ENCODE peak calls at places on chromosome X, in eight cellular contexts. M is amniotic epithelial cell; T is activated CD4-positive, alpha-beta T cell treated with anti-CD3 and anti-CD28 coated beads for 36 hours; P is MCF 10A; V is activated CD8-positive, alpha-beta memory T cell treated with anti-CD3 and anti-CD28 coated beads for 1 hour; Y is mammary epithelial cell; A is activated T-cell treated with anti-CD3 and anti-CD28 coated beads, Interleukin-2, amount 50 U/mL, for 48 hours; G is lung microvascular endothelial cell. D is an unnamed sample.

GRCh38 chrX:134931550-134931949 is 59.2 kb upstream of the SMIM10 start:
- DNase-seq in M (peak; percentile 34), T (no peak), P (no peak), V (no peak), Y (no peak), A (no peak), G (no peak), D (no peak)

GRCh38 chrX:132818638-132819037 is 139.8 kb downstream of the HS6ST2 start:
- DNase-seq in M (no peak), T (no peak), P (no peak), V (no peak), Y (no peak), A (no peak), G (no peak), D (no peak)

GRCh38 chrX:112961981-112962380 is 121.3 kb upstream of the AMOT start:
- DNase-seq in M (no peak), T (no peak), P (no peak), V (no peak), Y (no peak), A (no peak), G (no peak), D (no peak)

GRCh38 chrX:56785442-56785841 is 56.4 kb downstream of the NBDY start:
- DNase-seq in M (no peak), T (no peak), P (no peak), V (no peak), Y (no peak), A (peak; percentile 13), G (no peak), D (no peak)

GRCh38 chrX:154313147-154313546 is 17.6 kb downstream of the TKTL1 start:
- DNase-seq in M (no peak), T (peak; percentile 64), P (no peak), V (no peak), Y (no peak), A (peak; percentile 37), G (no peak), D (no peak)

GRCh38 chrX:69221239-69222102 is 56.2 kb upstream of the PJA1 start:
- DNase-seq in M (no peak), T (no peak), P (no peak), V (no peak), Y (no peak), A (no peak), G (no peak), D (no peak)

GRCh38 chrX:72255445-72255844 is 16.6 kb upstream of the ERCC6L start:
- DNase-seq in M (no peak), T (peak; percentile 13), P (no peak), V (no peak), Y (no peak), A (no peak), G (no peak), D (no peak)

GRCh38 chrX:110145854-110146253 is 142.9 kb downstream of the TMEM164 start:
- DNase-seq in M (no peak), T (peak; percentile 44), P (peak; percentile 46), V (no peak), Y (peak; percentile 7), A (no peak), G (peak; percentile 47), D (no peak)

GRCh38 chrX:111447298-111447697 is 35.3 kb upstream of the DCX start:
- DNase-seq in M (peak; percentile 10), T (peak; percentile 21), P (peak; percentile 39), V (no peak), Y (no peak), A (peak; percentile 20), G (peak; percentile 1), D (no peak)

GRCh38 chrX:47285762-47286320 is 53.0 kb downstream of the USP11 start:
- DNase-seq in M (no peak), T (no peak), P (no peak), V (no peak), Y (no peak), A (no peak), G (no peak), D (no peak)

GRCh38 chrX:155070038-155070437 is 898 bp downstream of the CMC4 start:
- DNase-seq in M (no peak), T (peak; percentile 8), P (peak; percentile 9), V (no peak), Y (peak; percentile 4), A (no peak), G (no peak), D (no peak)

GRCh38 chrX:73262991-73263390 is 48.3 kb upstream of the NAP1L2 start:
- DNase-seq in M (no peak), T (no peak), P (peak; percentile 31), V (no peak), Y (no peak), A (no peak), G (peak; percentile 8), D (no peak)

GRCh38 chrX:115912372-115912897 is 258.1 kb upstream of the AGTR2 start:
- DNase-seq in M (no peak), T (peak; percentile 4), P (peak; percentile 12), V (no peak), Y (no peak), A (no peak), G (no peak), D (no peak)

GRCh38 chrX:13078739-13079444 is 34.5 kb upstream of the FAM9C start:
- DNase-seq in M (peak; percentile 82), T (no peak), P (no peak), V (no peak), Y (no peak), A (no peak), G (peak; percentile 76), D (no peak)

GRCh38 chrX:96909291-96909690 is 25.6 kb downstream of the RPA4 start:
- DNase-seq in M (no peak), T (peak; percentile 7), P (no peak), V (no peak), Y (no peak), A (no peak), G (peak; percentile 75), D (no peak)

GRCh38 chrX:107684956-107685385 is 56.7 kb downstream of the PRPS1 start:
- DNase-seq in M (peak; percentile 93), T (peak; percentile 51), P (peak; percentile 93), V (no peak), Y (peak; percentile 65), A (peak; percentile 25), G (peak; percentile 81), D (peak; percentile 61)

GRCh38 chrX:150767045-150767395 is 73.8 kb downstream of the MTMR1 start:
- DNase-seq in M (no peak), T (no peak), P (peak; percentile 21), V (no peak), Y (no peak), A (no peak), G (peak; percentile 7), D (no peak)

D was measured in epithelial cell of prostate.